ENCODE peak calls at places on chromosomes 12 and 14, in ten cellular contexts. P is Panc1, W is uterus, I is left ventricle myocardium inferior, E is lower lobe of right lung, O is H9, H is right lobe of liver, L is pancreas, N is transverse colon, R is heart left ventricle. K is an unnamed sample.

GRCh38 chr14:36367985-36368774 is 47.7 kb upstream of the MBIP start:
- DNase-seq in N (no peak), E (no peak), R (no peak), P (no peak), W (no peak), L (no peak), O (no peak), I (no peak), H (no peak), K (no peak)

GRCh38 chr14:55926007-55926406 is 192.2 kb upstream of the PELI2 start:
- DNase-seq in H (no peak), I (no peak), O (no peak), N (no peak), E (no peak), L (peak), R (no peak), W (no peak), P (no peak), K (no peak)

GRCh38 chr14:105855893-105856675 is 329.7 kb downstream of the TMEM121 start:
- DNase-seq in I (peak), N (peak), R (no peak), H (no peak), L (no peak), P (no peak), O (peak), E (no peak), W (no peak), K (peak)

GRCh38 chr14:54650331-54651017 is 83.5 kb downstream of the SAMD4A start:
- DNase-seq in P (no peak), E (peak), O (no peak), L (no peak), W (peak), H (peak), N (peak), R (no peak), I (no peak), K (no peak)

GRCh38 chr12:123696641-123697040 is 15.5 kb upstream of the ATP6V0A2 start:
- DNase-seq in P (no peak), O (no peak), L (no peak), W (no peak), E (no peak), H (no peak), R (no peak), N (no peak), I (no peak), K (no peak)

GRCh38 chr12:50764116-50764860 is 387 bp downstream of the ATF1 start:
- DNase-seq in H (peak), O (no peak), E (peak), W (peak), R (peak), N (no peak), I (no peak), L (peak), P (no peak), K (no peak)

GRCh38 chr14:24051162-24051788 is 534 bp upstream of the CARMIL3 start:
- DNase-seq in R (no peak), W (no peak), L (no peak), N (peak), P (no peak), E (no peak), I (no peak), O (peak), H (no peak), K (no peak)

GRCh38 chr14:104111301-104112112 is 26.0 kb downstream of the ASPG start:
- DNase-seq in N (peak), P (no peak), I (peak), H (peak), W (no peak), O (no peak), L (no peak), E (peak), R (peak), K (no peak)

GRCh38 chr14:67650694-67651093 is 23.7 kb downstream of the VTI1B start:
- DNase-seq in L (no peak), O (no peak), E (no peak), N (no peak), P (no peak), H (no peak), W (no peak), R (no peak), I (no peak), K (no peak)

GRCh38 chr14:91929700-91930099 is 17.8 kb downstream of the FBLN5 start:
- DNase-seq in O (no peak), W (peak), L (no peak), E (no peak), I (no peak), P (no peak), R (no peak), H (no peak), N (no peak), K (no peak)

GRCh38 chr12:28024231-28024995 is 51.9 kb upstream of the PTHLH start:
- DNase-seq in L (no peak), I (no peak), P (no peak), O (no peak), R (no peak), N (no peak), H (no peak), W (no peak), E (no peak), K (no peak)

GRCh38 chr14:75226755-75227544 is 50.5 kb upstream of the TMED10 start:
- DNase-seq in E (no peak), P (no peak), R (no peak), I (no peak), L (no peak), H (no peak), W (no peak), N (peak), O (no peak), K (no peak)

GRCh38 chr12:31257784-31258183 is 68.2 kb downstream of the SINHCAF start:
- DNase-seq in H (no peak), I (no peak), R (no peak), O (no peak), W (no peak), L (no peak), N (no peak), P (no peak), E (no peak), K (no peak)

GRCh38 chr12:52506858-52507715 is 13.1 kb downstream of the KRT5 start:
- DNase-seq in I (no peak), E (no peak), H (no peak), L (no peak), O (peak), N (no peak), P (peak), R (no peak), W (no peak), K (no peak)

GRCh38 chr12:8603858-8604257 is 8.8 kb downstream of the AICDA start:
- DNase-seq in L (no peak), I (no peak), E (no peak), H (no peak), W (no peak), N (no peak), O (peak), R (no peak), P (no peak), K (no peak)

GRCh38 chr12:83015390-83016225 is 328.9 kb downstream of the TMTC2 start:
- DNase-seq in E (no peak), H (no peak), R (no peak), P (no peak), I (no peak), L (peak), N (no peak), W (peak), O (no peak), K (peak)

GRCh38 chr14:96091149-96091693 is 52.1 kb downstream of the C14orf132 start:
- DNase-seq in H (no peak), E (no peak), N (no peak), I (no peak), P (no peak), R (no peak), O (no peak), W (no peak), L (no peak), K (peak)

GRCh38 chr14:93824518-93825234 is 36.4 kb upstream of the PRIMA1 start:
- DNase-seq in O (no peak), H (no peak), N (no peak), L (no peak), E (no peak), R (no peak), W (no peak), P (no peak), I (no peak), K (no peak)

GRCh38 chr12:124233041-124233836 is 61.7 kb upstream of the RFLNA start:
- DNase-seq in E (no peak), W (no peak), H (no peak), P (no peak), L (no peak), O (no peak), R (no peak), N (no peak), I (no peak), K (no peak)

GRCh38 chr12:50642035-50642451 is 121.9 kb upstream of the ATF1 start:
- DNase-seq in L (no peak), W (no peak), I (no peak), N (no peak), O (no peak), H (no peak), E (no peak), P (no peak), R (no peak), K (no peak)

GRCh38 chr14:67166450-67166853 is 22.8 kb upstream of the GARIN2 start:
- DNase-seq in O (no peak), L (no peak), R (no peak), W (no peak), H (no peak), I (no peak), E (no peak), N (peak), P (peak), K (no peak)

GRCh38 chr14:75831455-75831854 is 150.3 kb downstream of the TGFB3 start:
- DNase-seq in R (peak), O (no peak), W (peak), I (peak), E (peak), L (peak), H (peak), P (no peak), N (peak), K (no peak)

DNA sequence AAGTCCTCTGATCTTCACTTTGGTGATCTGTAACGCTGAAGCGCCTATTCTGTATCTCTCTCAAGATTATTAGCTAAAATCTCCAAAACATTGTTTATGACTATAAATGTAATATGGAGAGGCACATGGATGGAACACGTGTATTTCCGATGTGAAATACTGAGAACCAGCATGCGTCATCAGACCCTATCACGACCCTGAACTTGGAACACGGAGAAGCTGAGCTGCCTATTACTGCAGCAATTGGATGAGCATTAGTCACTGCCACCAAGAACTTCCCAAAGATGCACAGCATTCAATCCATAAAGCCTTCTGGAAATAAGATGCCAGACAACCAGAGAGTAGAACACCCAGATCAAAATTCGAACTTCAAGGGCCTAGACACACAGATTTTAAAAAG is 61.9 kb downstream of the PRKAB1 start:
- DNase-seq in I (no peak), L (no peak), W (no peak), N (no peak), E (no peak), H (no peak), P (no peak), R (no peak), O (no peak), K (no peak)
- H3K27ac ChIP-seq in I (no peak), L (no peak), W (no peak), N (no peak), E (no peak), H (no peak), P (no peak), R (no peak), O (no peak), K (no peak)

GRCh38 chr12:131018808-131019397 is 65.2 kb downstream of the ADGRD1 start:
- DNase-seq in L (no peak), H (no peak), O (no peak), W (no peak), R (no peak), E (no peak), I (no peak), P (no peak), N (no peak), K (no peak)

GRCh38 chr12:131015581-131016337 is 62.1 kb downstream of the ADGRD1 start:
- DNase-seq in W (no peak), R (no peak), N (no peak), E (peak), L (no peak), O (no peak), P (no peak), I (no peak), H (no peak), K (no peak)

GRCh38 chr12:131020326-131020725 is 66.6 kb downstream of the ADGRD1 start:
- DNase-seq in L (no peak), W (no peak), I (no peak), H (no peak), R (no peak), O (no peak), N (no peak), P (no peak), E (no peak), K (no peak)

GRCh38 chr12:131017477-131017991 is 63.8 kb downstream of the ADGRD1 start:
- DNase-seq in P (no peak), N (no peak), I (no peak), R (no peak), L (no peak), E (no peak), H (no peak), O (no peak), W (no peak), K (no peak)

DNA sequence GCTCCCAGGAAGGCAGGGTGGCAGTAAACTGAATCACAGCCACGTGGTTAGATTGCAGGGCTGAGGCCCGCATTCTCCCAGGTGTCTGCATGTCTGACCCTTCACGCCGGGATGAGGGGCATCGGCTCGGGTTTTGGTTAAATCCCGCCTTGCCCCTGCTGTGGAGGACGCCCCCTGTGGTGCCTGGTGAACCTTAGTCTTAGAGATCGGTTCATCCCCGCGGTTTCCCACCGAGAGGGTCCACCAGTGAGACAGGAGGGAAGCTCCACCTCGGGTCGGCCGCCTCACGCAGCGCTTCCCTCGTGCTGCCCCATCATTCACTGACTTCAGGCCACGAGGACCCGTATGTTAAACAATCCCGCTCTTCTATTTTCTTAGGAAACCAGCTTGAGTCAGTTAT is 64.5 kb downstream of the ADGRD1 start:
- DNase-seq in L (no peak), O (no peak), H (no peak), I (no peak), P (no peak), N (no peak), R (no peak), E (no peak), W (no peak), K (no peak)
- TF ChIP-seq CTCF in L (no peak), O (no peak), H (no peak), I (no peak), P (no peak), N (no peak), R (no peak), E (no peak), W (no peak), K (no peak)

GRCh38 chr14:32428149-32428548 is 99.1 kb downstream of the AKAP6 start:
- DNase-seq in L (no peak), N (no peak), O (no peak), W (no peak), E (no peak), H (no peak), I (no peak), P (no peak), R (no peak), K (no peak)
- H3K27ac ChIP-seq in L (no peak), N (peak), O (no peak), W (no peak), E (no peak), H (no peak), I (peak), P (no peak), R (peak), K (peak)

GRCh38 chr12:128643106-128643651 is 180.6 kb downstream of the SLC15A4 start:
- DNase-seq in O (no peak), I (no peak), N (no peak), L (no peak), W (peak), P (no peak), E (no peak), H (no peak), R (no peak), K (no peak)

GRCh38 chr12:128639089-128639488 is 184.7 kb downstream of the SLC15A4 start:
- DNase-seq in P (no peak), L (no peak), W (no peak), R (no peak), O (no peak), N (no peak), E (no peak), H (no peak), I (no peak), K (no peak)

DNA sequence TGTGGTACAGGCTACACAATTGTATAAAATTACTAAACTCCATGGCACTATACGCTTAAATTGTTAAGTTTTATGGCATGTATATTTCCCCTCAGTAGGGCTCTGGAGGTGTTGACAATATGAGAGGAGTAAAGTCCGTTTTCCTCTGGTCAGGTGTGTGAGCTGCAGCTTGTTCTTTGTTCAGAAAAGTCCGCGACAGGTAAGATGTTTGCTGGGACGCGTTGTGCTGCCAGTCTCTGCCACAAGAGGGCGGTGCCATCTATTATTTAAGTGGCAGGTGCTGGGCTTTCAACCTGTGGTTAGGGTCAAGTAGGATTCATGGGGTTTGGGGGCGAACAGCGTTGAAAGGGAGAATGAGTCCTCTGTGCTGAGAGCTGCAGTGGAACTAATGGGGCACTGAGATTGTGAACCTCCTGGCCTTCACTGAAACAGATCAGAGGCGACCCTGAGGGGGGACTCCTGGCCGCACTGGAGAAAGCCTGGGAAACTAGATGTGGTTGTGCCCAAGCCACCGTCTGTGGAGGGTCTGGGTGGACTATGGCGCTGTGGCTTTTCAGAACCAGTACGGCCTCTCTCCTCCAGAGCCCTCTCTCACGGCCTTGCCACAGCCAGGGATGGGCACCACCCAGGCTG is 179.0 kb downstream of the SLC15A4 start:
- DNase-seq in P (peak), O (peak), L (no peak), N (peak), H (peak), I (no peak), W (no peak), R (no peak), E (no peak), K (peak)
- TF ChIP-seq CTCF in P (peak), O (peak), L (peak), N (peak), H (peak), I (peak), W (peak), R (peak), E (peak), K (peak)

GRCh38 chr12:110223777-110224378 is 57.2 kb upstream of the ATP2A2 start:
- DNase-seq in I (no peak), W (no peak), O (no peak), L (no peak), H (no peak), R (no peak), P (no peak), N (no peak), E (no peak), K (no peak)
- H3K27ac ChIP-seq in I (peak), W (peak), O (no peak), L (no peak), H (peak), R (peak), P (no peak), N (peak), E (peak), K (peak)

K was measured in dorsolateral prefrontal cortex.